ENCODE peak calls at places on chromosomes 7 and 10, in ten cellular contexts. B is transverse colon, D is heart left ventricle, X is ovary, V is adrenal gland, G is esophagus squamous epithelium, M is H1, J is body of pancreas, Q is suprapubic skin, N is breast epithelium. U is an unnamed sample.

GRCh38 chr10:128880221-128880620 is 586.8 kb upstream of the MGMT start:
- DNase-seq in B (no peak), D (no peak), X (no peak), V (no peak), G (no peak), M (no peak), J (no peak), Q (no peak), N (no peak), U (no peak)

GRCh38 chr7:147053761-147054160 is 937.2 kb downstream of the CNTNAP2 start:
- DNase-seq in B (no peak), D (no peak), X (no peak), V (no peak), G (no peak), M (no peak), J (no peak), Q (no peak), N (no peak), U (no peak)

GRCh38 chr7:29951206-29951605 is 38.4 kb downstream of the SCRN1 start:
- DNase-seq in B (no peak), D (no peak), X (no peak), V (no peak), G (no peak), M (no peak), J (no peak), Q (no peak), N (no peak), U (no peak)

GRCh38 chr10:129057856-129058663 is 409.0 kb upstream of the MGMT start:
- DNase-seq in B (peak), D (no peak), X (no peak), V (no peak), G (no peak), M (no peak), J (no peak), Q (no peak), N (no peak), U (no peak)

GRCh38 chr7:73669316-73669715 is 1.7 kb downstream of the VPS37D start:
- DNase-seq in B (no peak), D (peak), X (no peak), V (no peak), G (no peak), M (no peak), J (peak), Q (no peak), N (no peak), U (no peak)

GRCh38 chr7:121113288-121113687 is 124.8 kb downstream of the CPED1 start:
- DNase-seq in B (no peak), D (no peak), X (no peak), V (no peak), G (no peak), M (no peak), J (no peak), Q (no peak), N (no peak), U (no peak)

GRCh38 chr10:4343091-4343490 is 482.9 kb upstream of the AKR1E2 start:
- DNase-seq in B (no peak), D (no peak), X (no peak), V (no peak), G (no peak), M (no peak), J (no peak), Q (no peak), N (no peak), U (no peak)

GRCh38 chr10:122055252-122055651 is 66.3 kb downstream of the TACC2 start:
- DNase-seq in B (no peak), D (no peak), X (no peak), V (no peak), G (no peak), M (no peak), J (no peak), Q (no peak), N (no peak), U (no peak)

GRCh38 chr7:15397921-15398560 is 163.8 kb downstream of the AGMO start:
- DNase-seq in B (no peak), D (no peak), X (no peak), V (no peak), G (no peak), M (no peak), J (no peak), Q (no peak), N (no peak), U (no peak)

GRCh38 chr7:14761506-14762296 is 140.8 kb downstream of the DGKB start:
- DNase-seq in B (peak), D (peak), X (peak), V (peak), G (no peak), M (no peak), J (peak), Q (no peak), N (no peak), U (no peak)

GRCh38 chr7:145986248-145986874 is 130.2 kb upstream of the CNTNAP2 start:
- DNase-seq in B (no peak), D (no peak), X (no peak), V (no peak), G (no peak), M (no peak), J (no peak), Q (no peak), N (no peak), U (no peak)

GRCh38 chr7:155361947-155362346 is 64.3 kb downstream of the INSIG1 start:
- DNase-seq in B (no peak), D (no peak), X (no peak), V (no peak), G (no peak), M (no peak), J (no peak), Q (peak), N (no peak), U (no peak)

GRCh38 chr7:93945756-93946540 is 24.4 kb downstream of the GNG11 start:
- DNase-seq in B (no peak), D (no peak), X (no peak), V (no peak), G (no peak), M (no peak), J (no peak), Q (no peak), N (no peak), U (no peak)

GRCh38 chr7:112050205-112050881 is 155.9 kb downstream of the DOCK4 start:
- DNase-seq in B (no peak), D (no peak), X (no peak), V (no peak), G (no peak), M (no peak), J (no peak), Q (no peak), N (no peak), U (no peak)

GRCh38 chr10:93266858-93267257 is 193.2 kb downstream of the CYP26A1 start:
- DNase-seq in B (no peak), D (no peak), X (no peak), V (no peak), G (no peak), M (no peak), J (no peak), Q (no peak), N (no peak), U (no peak)

GRCh38 chr7:158404031-158404761 is 183.4 kb downstream of the PTPRN2 start:
- DNase-seq in B (no peak), D (no peak), X (no peak), V (peak), G (no peak), M (no peak), J (no peak), Q (no peak), N (no peak), U (no peak)

GRCh38 chr7:87510430-87510875 is 35.0 kb upstream of the ABCB4 start:
- DNase-seq in B (no peak), D (no peak), X (no peak), V (peak), G (no peak), M (no peak), J (no peak), Q (no peak), N (no peak), U (no peak)

GRCh38 chr10:8321990-8322389 is 267.5 kb downstream of the GATA3 start:
- DNase-seq in B (no peak), D (no peak), X (no peak), V (no peak), G (no peak), M (no peak), J (no peak), Q (no peak), N (no peak), U (no peak)

DNA sequence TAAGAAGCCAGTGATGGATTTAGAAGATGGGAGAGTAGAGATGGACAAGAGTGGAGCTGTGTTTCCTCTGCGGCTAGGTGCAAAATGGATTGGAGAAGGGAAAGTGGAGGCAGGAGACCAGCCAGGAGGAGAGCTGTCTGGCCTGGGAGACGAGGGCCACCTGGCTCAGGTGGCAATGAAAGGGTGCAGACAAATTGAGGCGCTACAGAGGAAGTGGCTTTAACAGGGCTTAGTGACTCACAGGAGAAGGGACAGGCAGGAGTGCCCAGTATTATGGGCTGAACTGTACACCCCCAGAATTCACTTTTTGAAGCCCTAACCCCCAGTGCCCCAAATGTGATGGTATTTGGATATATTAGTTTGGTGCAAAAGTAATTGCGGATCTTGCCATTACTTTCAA is 65.6 kb upstream of the DUSP5 start:
- DNase-seq in B (no peak), D (no peak), X (no peak), V (no peak), G (no peak), M (no peak), J (no peak), Q (no peak), N (no peak), U (peak)
- H3K4me3 ChIP-seq in B (no peak), D (no peak), X (no peak), V (no peak), G (no peak), M (no peak), J (no peak), Q (no peak), N (no peak), U (no peak)

DNA sequence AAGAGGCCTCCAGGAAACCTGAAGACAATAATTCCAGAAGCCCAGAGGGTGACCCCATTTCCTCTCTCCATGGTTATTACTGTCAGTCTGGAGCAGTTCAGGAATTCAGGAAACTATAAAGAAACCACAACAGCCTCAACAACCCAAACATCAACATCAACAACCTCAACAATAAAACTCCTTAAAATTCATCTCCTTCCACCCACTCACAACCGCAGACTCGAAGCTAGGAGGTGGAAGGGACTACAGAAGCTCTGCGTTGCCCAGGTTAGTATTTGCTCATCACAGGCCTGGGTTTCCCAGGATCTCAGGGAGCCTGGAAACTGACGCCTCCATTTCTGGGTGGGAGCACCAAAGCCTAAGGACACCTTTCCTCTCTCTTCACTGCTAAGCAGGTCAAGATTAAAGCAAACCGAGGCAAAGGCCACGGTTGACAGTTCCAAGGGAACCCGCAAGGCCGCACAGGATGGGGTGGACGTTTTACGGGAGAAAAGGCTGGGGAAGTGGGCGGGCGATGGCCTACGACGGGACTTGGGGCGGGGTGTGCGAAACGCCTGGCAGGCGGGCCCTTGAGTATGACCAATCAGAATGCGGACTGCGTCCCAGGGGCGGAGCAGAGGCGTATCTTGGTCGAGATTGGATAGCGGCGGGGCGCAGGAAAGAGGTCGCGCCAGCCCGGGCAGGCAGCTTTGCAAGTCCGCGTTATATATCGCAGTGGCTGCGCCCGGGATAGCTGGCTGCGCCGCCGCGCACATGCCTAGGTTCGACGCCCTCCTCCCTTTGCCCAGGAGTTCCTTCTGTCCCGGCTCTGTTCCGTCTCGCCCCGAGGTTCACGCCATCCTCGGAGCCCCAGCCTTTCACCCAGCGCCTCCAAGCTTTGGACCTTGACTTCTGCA is at the start of gene ELOVL3:
- DNase-seq in B (peak), D (peak), X (peak), V (peak), G (peak), M (peak), J (peak), Q (peak), N (peak), U (peak)
- TF ChIP-seq POLR2A in B (no peak), D (peak), X (no peak), V (no peak), G (no peak), M (no peak), J (peak), Q (no peak), N (no peak), U (no peak)

GRCh38 chr7:105638324-105638723 is 57.0 kb upstream of the EFCAB10 start:
- DNase-seq in B (no peak), D (no peak), X (no peak), V (no peak), G (no peak), M (no peak), J (no peak), Q (no peak), N (no peak), U (no peak)
- H3K4me3 ChIP-seq in B (no peak), D (no peak), X (no peak), V (no peak), G (no peak), M (peak), J (no peak), Q (no peak), N (no peak), U (no peak)

GRCh38 chr10:15856328-15857000 is 3.8 kb downstream of the MINDY3 start:
- DNase-seq in B (no peak), D (no peak), X (no peak), V (no peak), G (no peak), M (no peak), J (no peak), Q (no peak), N (no peak), U (no peak)
- TF ChIP-seq POLR2A in B (no peak), D (no peak), X (no peak), V (no peak), G (no peak), M (no peak), J (no peak), Q (no peak), N (no peak), U (no peak)

GRCh38 chr7:128997161-128997560 is 57.8 kb downstream of the TNPO3 start:
- DNase-seq in B (no peak), D (no peak), X (no peak), V (no peak), G (no peak), M (no peak), J (no peak), Q (no peak), N (no peak), U (no peak)
- H3K4me3 ChIP-seq in B (no peak), D (no peak), X (no peak), V (no peak), G (no peak), M (no peak), J (no peak), Q (no peak), N (no peak), U (no peak)

DNA sequence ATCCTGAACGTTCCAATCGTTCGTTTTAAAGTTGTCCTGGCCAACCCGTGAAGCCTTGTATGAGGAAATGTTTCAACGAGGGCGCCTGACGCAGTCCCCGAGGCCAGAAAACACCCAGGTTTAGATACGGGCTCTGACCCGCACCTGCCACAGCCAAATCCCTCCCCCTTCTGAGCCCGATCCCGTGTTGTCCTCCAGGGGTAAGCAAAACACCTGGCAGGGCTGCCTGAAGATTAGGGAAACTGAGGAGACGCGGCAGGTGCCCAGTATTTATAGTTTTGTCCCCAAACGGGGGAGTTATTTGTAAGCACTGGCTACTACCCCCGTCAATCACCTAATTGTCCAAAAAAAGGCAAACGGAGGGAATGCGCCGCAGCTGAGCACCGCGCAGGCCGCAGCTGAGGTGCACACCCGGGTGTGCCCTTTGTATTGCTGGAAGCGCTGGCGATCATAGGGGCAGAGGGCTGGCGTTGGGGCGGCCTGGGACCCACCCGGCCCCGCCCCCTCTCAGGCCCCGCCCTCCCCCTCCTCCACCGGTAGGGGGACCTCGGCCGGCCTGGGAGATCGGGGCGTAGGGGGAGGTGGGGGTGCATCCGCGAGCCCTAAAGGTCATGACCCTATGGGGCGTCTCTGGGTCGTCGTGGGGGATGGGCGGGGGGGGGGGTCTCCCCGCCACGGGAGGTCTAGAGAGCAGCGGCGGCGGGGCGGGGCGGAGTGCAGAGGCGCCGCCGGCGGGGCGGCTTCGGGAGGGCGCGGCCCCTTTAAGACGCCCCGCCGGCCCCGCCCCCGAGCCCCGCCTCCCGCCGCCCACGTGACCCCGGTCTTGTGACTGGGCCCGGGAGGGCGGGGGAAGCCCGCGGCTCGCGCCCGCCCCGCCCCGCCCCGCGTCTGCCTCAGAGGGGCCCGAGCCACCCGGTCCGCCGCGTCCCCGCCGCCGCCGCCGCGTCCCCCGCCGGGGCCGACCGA is at the start of gene BRI3:
- DNase-seq in B (peak), D (peak), X (peak), V (peak), G (peak), M (peak), J (peak), Q (peak), N (peak), U (peak)
- TF ChIP-seq POLR2A in B (peak), D (peak), X (peak), V (peak), G (no peak), M (peak), J (peak), Q (peak), N (no peak), U (no peak)

GRCh38 chr7:4136501-4137110 is 545.5 kb upstream of the FOXK1 start:
- DNase-seq in B (no peak), D (no peak), X (peak), V (no peak), G (no peak), M (no peak), J (no peak), Q (no peak), N (no peak), U (no peak)
- H3K4me3 ChIP-seq in B (no peak), D (no peak), X (no peak), V (no peak), G (no peak), M (no peak), J (no peak), Q (no peak), N (no peak), U (no peak)

DNA sequence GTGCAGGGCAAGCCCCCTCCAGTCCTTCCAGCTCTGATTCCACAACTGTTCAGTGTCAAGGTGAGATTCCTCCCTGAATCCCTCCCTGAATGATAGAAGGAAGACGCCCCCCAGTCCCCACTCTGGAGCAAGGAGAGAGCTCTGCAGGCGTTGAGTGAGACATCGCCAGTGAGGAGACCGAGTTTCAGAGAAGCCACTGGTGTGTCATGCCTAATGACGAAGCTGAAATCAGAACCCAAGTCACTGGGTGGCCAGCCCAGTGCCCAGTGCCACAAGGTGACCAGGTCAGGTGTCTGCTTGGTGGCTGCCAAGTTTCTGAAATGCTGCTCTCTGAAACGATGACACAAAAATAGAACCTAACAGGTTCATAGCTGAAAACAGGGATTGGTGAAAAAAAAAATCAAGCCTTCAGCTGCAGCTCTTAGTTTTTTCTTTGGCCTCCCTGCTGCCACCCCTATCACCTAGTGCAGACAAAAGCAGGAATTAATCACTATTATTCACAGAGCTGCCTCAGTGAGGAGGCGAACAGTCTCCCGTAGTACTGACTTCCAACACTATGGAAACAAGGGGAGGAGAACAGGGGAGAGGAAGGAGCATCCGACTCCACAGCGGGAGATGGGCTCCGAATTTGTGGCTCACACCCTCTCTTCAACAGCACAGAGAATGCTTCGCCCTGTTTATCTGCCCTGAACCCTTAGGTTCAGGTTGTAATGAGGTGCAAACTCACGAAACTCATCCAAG is 153.5 kb downstream of the ARHGAP12 start:
- DNase-seq in B (no peak), D (no peak), X (no peak), V (no peak), G (no peak), M (no peak), J (no peak), Q (no peak), N (no peak), U (no peak)
- TF ChIP-seq POLR2A in B (no peak), D (no peak), X (no peak), V (no peak), G (no peak), M (no peak), J (no peak), Q (no peak), N (no peak), U (no peak)